ENCODE peak calls at places on chromosomes 12 and 14, in eight cellular contexts. L is K562, T is GM23248, J is fibroblast of lung, E is HepG2, W is mammary epithelial cell, C is H1, M is MM.1S. I is an unnamed sample.

GRCh38 chr12:42589465-42590323 is at the start of gene PRICKLE1:
- DNase-seq in J (peak; percentile 64), T (peak; percentile 86), E (no peak), W (peak; percentile 64), C (peak; percentile 70), L (peak; percentile 79), M (peak; percentile 61), I (no peak)

GRCh38 chr12:57473886-57474285 is 5.8 kb downstream of the ARHGAP9 start:
- DNase-seq in L (no peak), T (no peak), J (no peak), W (no peak), C (no peak), E (no peak), M (no peak), I (no peak)

GRCh38 chr14:61505815-61506809 is 184.7 kb downstream of the PRKCH start:
- DNase-seq in E (no peak), T (no peak), M (no peak), C (no peak), L (no peak), W (no peak), J (peak; percentile 68), I (no peak)

GRCh38 chr12:25151476-25151875 is 43.5 kb downstream of the DNAI7 start:
- DNase-seq in M (no peak), J (peak; percentile 99), T (peak; percentile 96), L (no peak), W (peak; percentile 86), C (no peak), E (no peak), I (no peak)

GRCh38 chr14:23294734-23295561 is 7.7 kb downstream of the PPP1R3E start:
- DNase-seq in C (peak; percentile 56), T (peak; percentile 82), J (peak; percentile 61), E (peak; percentile 77), L (peak; percentile 21), M (peak; percentile 24), W (no peak), I (peak; percentile 63)

GRCh38 chr12:81546811-81547210 is 212.3 kb downstream of the PPFIA2 start:
- DNase-seq in W (no peak), L (no peak), M (no peak), T (no peak), C (no peak), J (no peak), E (no peak), I (no peak)

GRCh38 chr12:102010265-102010994 is 51.4 kb downstream of the WASHC3 start:
- DNase-seq in C (no peak), W (no peak), L (no peak), T (no peak), M (no peak), E (no peak), J (no peak), I (no peak)

GRCh38 chr12:46219892-46220655 is 48.8 kb downstream of the SLC38A1 start:
- DNase-seq in E (peak; percentile 30), M (no peak), C (no peak), T (peak; percentile 92), L (peak; percentile 73), J (peak; percentile 48), W (peak; percentile 82), I (peak; percentile 59)

GRCh38 chr12:64088431-64089349 is 133.4 kb downstream of the KICS2 start:
- DNase-seq in J (peak; percentile 92), L (no peak), C (no peak), M (peak; percentile 48), W (peak; percentile 93), E (peak; percentile 39), T (peak; percentile 96), I (no peak)

GRCh38 chr12:85949253-85949652 is 75.2 kb downstream of the NTS start:
- DNase-seq in T (no peak), E (no peak), W (no peak), C (no peak), L (no peak), M (no peak), J (no peak), I (no peak)

GRCh38 chr12:47899466-47899865 is 5.3 kb downstream of the VDR start:
- DNase-seq in E (no peak), J (no peak), W (no peak), C (no peak), M (no peak), L (no peak), T (no peak), I (no peak)

GRCh38 chr14:23248601-23249000 is 10.9 kb downstream of the RNF212B start:
- DNase-seq in M (no peak), E (no peak), L (no peak), C (no peak), W (no peak), T (no peak), J (no peak), I (no peak)

GRCh38 chr12:46523446-46523845 is 150.9 kb upstream of the SLC38A2 start:
- DNase-seq in T (no peak), E (peak; percentile 62), C (no peak), M (no peak), W (no peak), L (no peak), J (peak; percentile 10), I (no peak)

GRCh38 chr14:89303452-89304435 is 113.3 kb downstream of the FOXN3 start:
- DNase-seq in C (no peak), L (no peak), J (peak; percentile 95), M (peak; percentile 70), T (peak; percentile 84), E (peak; percentile 12), W (peak; percentile 3), I (no peak)

GRCh38 chr12:54139030-54139429 is 49.8 kb downstream of the SMUG1 start:
- DNase-seq in C (no peak), L (no peak), J (no peak), M (no peak), E (no peak), W (no peak), T (peak; percentile 82), I (no peak)

GRCh38 chr14:90405755-90406154 is 8.9 kb downstream of the CALM1 start:
- DNase-seq in M (no peak), E (no peak), J (no peak), W (no peak), C (no peak), L (no peak), T (no peak), I (no peak)

GRCh38 chr12:69620921-69621320 is 10.2 kb upstream of the LRRC10 start:
- DNase-seq in E (no peak), C (no peak), J (no peak), T (no peak), L (no peak), W (no peak), M (no peak), I (no peak)

GRCh38 chr12:127550271-127550670 is 716.7 kb upstream of the TMEM132C start:
- DNase-seq in T (peak; percentile 82), W (peak; percentile 50), E (no peak), J (peak; percentile 5), M (no peak), L (no peak), C (no peak), I (no peak)

GRCh38 chr14:75826599-75826998 is 155.2 kb downstream of the TGFB3 start:
- DNase-seq in L (no peak), W (peak; percentile 74), J (peak; percentile 38), C (no peak), E (no peak), M (no peak), T (peak; percentile 69), I (no peak)

GRCh38 chr14:35963209-35963608 is 137.1 kb downstream of the BRMS1L start:
- DNase-seq in W (no peak), J (no peak), C (no peak), T (no peak), M (no peak), E (peak; percentile 45), L (peak; percentile 6), I (no peak)

GRCh38 chr12:30015661-30016060 is 231.9 kb upstream of the TMTC1 start:
- DNase-seq in E (no peak), J (no peak), T (no peak), C (no peak), W (no peak), M (no peak), L (no peak), I (no peak)

GRCh38 chr12:50087995-50088394 is 2.9 kb downstream of the SMARCD1 start:
- DNase-seq in L (no peak), J (peak; percentile 36), E (peak; percentile 70), W (peak; percentile 94), C (no peak), M (no peak), T (peak; percentile 91), I (no peak)
- H3K9ac ChIP-seq in L (no peak overlapping the region), J (no peak overlapping the region), E (no peak overlapping the region), W (peak overlapping the region; percentile 25), C (no peak overlapping the region), M (no peak overlapping the region), T (peak overlapping the region; percentile 64), I (no peak overlapping the region)

GRCh38 chr14:105411017-105411941 is 8.3 kb upstream of the MTA1 start:
- DNase-seq in W (peak; percentile 42), T (peak; percentile 79), J (peak; percentile 26), L (peak; percentile 88), M (no peak), C (peak; percentile 74), E (no peak), I (no peak)
- TF ChIP-seq EZH2 in W (no peak), T (no peak), J (peak; percentile 31), L (no peak), M (no peak), C (peak; percentile 59), E (peak; percentile 42), I (no peak)

DNA sequence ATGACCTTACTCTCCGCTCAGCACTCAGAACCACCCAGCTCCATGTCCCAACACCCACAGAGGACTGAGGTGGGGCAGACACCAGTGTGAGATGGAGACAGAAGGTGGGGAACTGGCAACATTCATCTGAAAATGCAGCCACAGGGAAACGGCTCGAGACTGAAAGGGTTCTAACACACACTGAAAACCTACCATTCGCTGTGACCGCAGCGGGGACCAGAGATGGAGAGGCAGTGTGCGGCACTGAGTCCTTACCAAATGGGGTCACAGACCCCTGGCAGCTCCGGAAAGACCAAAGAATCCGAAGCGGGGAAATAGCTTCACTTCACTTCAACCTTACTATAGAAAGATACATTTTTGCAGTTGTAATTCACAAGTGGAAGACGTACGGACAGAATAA is 9.6 kb downstream of the BAG5 start:
- DNase-seq in W (no peak), T (no peak), E (no peak), J (no peak), L (no peak), M (no peak), C (no peak), I (no peak)
- H3K9ac ChIP-seq in W (no peak overlapping the region), T (peak overlapping the region; percentile 74), E (no peak overlapping the region), J (no peak overlapping the region), L (no peak overlapping the region), M (no peak overlapping the region), C (no peak overlapping the region), I (no peak overlapping the region)

GRCh38 chr12:117032593-117033381 is 66.4 kb downstream of the TESC start:
- DNase-seq in J (no peak), M (no peak), E (no peak), L (no peak), T (peak; percentile 66), W (no peak), C (no peak), I (no peak)
- TF ChIP-seq EZH2 in J (peak; percentile 71), M (no peak), E (no peak), L (no peak), T (no peak), W (no peak), C (no peak), I (no peak)